ENCODE peak calls at places on chromosomes 3 and 15, in nine cellular contexts. Y, N, U, R, S, K, C, F and V are unnamed samples.

GRCh38 chr3:184563941-184564684 is 2.5 kb downstream of the EPHB3 start:
- DNase-seq in Y (no peak), N (no peak), U (no peak), R (no peak), S (no peak), K (no peak), C (no peak), F (no peak), V (no peak)

GRCh38 chr3:172298247-172298646 is 150.0 kb downstream of the GHSR start:
- DNase-seq in Y (no peak), N (no peak), U (no peak), R (no peak), S (no peak), K (no peak), C (no peak), F (no peak), V (no peak)

GRCh38 chr3:71191031-71191482 is 392.5 kb downstream of the FOXP1 start:
- DNase-seq in Y (no peak), N (no peak), U (no peak), R (no peak), S (no peak), K (no peak), C (no peak), F (no peak), V (no peak)

GRCh38 chr3:9817437-9817836 is 7.4 kb downstream of the TTLL3 start:
- DNase-seq in Y (no peak), N (no peak), U (no peak), R (no peak), S (no peak), K (no peak), C (no peak), F (no peak), V (no peak)

GRCh38 chr15:52558196-52558595 is 10.6 kb downstream of the ARPP19 start:
- DNase-seq in Y (no peak), N (peak; percentile 53), U (peak; percentile 93), R (no peak), S (no peak), K (no peak), C (peak; percentile 32), F (no peak), V (no peak)

GRCh38 chr3:78917541-78917940 is 850.3 kb downstream of the ROBO1 start:
- DNase-seq in Y (no peak), N (no peak), U (no peak), R (no peak), S (no peak), K (no peak), C (no peak), F (no peak), V (no peak)

GRCh38 chr15:73965094-73965729 is 26.9 kb downstream of the STOML1 start:
- DNase-seq in Y (no peak), N (no peak), U (peak; percentile 26), R (no peak), S (no peak), K (peak; percentile 50), C (no peak), F (no peak), V (no peak)

GRCh38 chr3:116770815-116771450 is 61.4 kb downstream of the TUSC7 start:
- DNase-seq in Y (peak; percentile 69), N (peak; percentile 72), U (peak; percentile 51), R (peak; percentile 51), S (peak; percentile 17), K (peak; percentile 71), C (peak; percentile 49), F (peak; percentile 16), V (no peak)

GRCh38 chr3:150890320-150890719 is 14.9 kb downstream of the MINDY4B start:
- DNase-seq in Y (no peak), N (no peak), U (no peak), R (no peak), S (no peak), K (no peak), C (no peak), F (no peak), V (no peak)

GRCh38 chr3:186644683-186645082 is 4.5 kb downstream of the FETUB start:
- DNase-seq in Y (no peak), N (no peak), U (no peak), R (no peak), S (no peak), K (peak; percentile 25), C (no peak), F (no peak), V (no peak)

GRCh38 chr3:100850156-100850555 is 140.9 kb downstream of the TFG start:
- DNase-seq in Y (no peak), N (no peak), U (no peak), R (no peak), S (no peak), K (no peak), C (no peak), F (no peak), V (no peak)

GRCh38 chr3:38554127-38554827 is 58.1 kb downstream of the EXOG start:
- DNase-seq in Y (no peak), N (no peak), U (no peak), R (no peak), S (no peak), K (no peak), C (no peak), F (no peak), V (no peak)

GRCh38 chr3:134308350-134308891 is 57.8 kb upstream of the RYK start:
- DNase-seq in Y (peak; percentile 55), N (peak; percentile 76), U (peak; percentile 53), R (peak; percentile 71), S (peak; percentile 78), K (peak; percentile 81), C (peak; percentile 79), F (peak; percentile 46), V (peak; percentile 53)

GRCh38 chr3:11055496-11055895 is 62.9 kb downstream of the SLC6A1 start:
- DNase-seq in Y (no peak), N (no peak), U (no peak), R (no peak), S (no peak), K (no peak), C (no peak), F (no peak), V (no peak)

GRCh38 chr3:27677554-27677953 is 44.6 kb downstream of the EOMES start:
- DNase-seq in Y (no peak), N (peak; percentile 86), U (no peak), R (peak; percentile 61), S (peak; percentile 54), K (no peak), C (no peak), F (no peak), V (no peak)

GRCh38 chr3:190306026-190306425 is 16.2 kb downstream of the CLDN1 start:
- DNase-seq in Y (no peak), N (no peak), U (peak; percentile 45), R (no peak), S (no peak), K (no peak), C (no peak), F (no peak), V (no peak)

GRCh38 chr15:72358532-72359180 is 17.2 kb downstream of the HEXA start:
- DNase-seq in Y (no peak), N (peak; percentile 44), U (no peak), R (no peak), S (no peak), K (no peak), C (no peak), F (no peak), V (no peak)

GRCh38 chr3:13069495-13069894 is 3.7 kb downstream of the IQSEC1 start:
- DNase-seq in Y (peak; percentile 51), N (no peak), U (peak; percentile 92), R (no peak), S (no peak), K (no peak), C (peak; percentile 80), F (no peak), V (no peak)

GRCh38 chr3:25441234-25441856 is 13.3 kb downstream of the RARB start:
- DNase-seq in Y (no peak), N (no peak), U (peak; percentile 1), R (no peak), S (no peak), K (peak; percentile 52), C (no peak), F (no peak), V (no peak)

GRCh38 chr3:148379763-148380162 is 317.9 kb upstream of the AGTR1 start:
- DNase-seq in Y (peak; percentile 65), N (no peak), U (no peak), R (no peak), S (peak; percentile 41), K (peak; percentile 49), C (peak; percentile 4), F (no peak), V (no peak)

GRCh38 chr3:143135150-143135549 is 15.6 kb downstream of the CHST2 start:
- DNase-seq in Y (no peak), N (no peak), U (no peak), R (peak; percentile 52), S (peak; percentile 89), K (peak; percentile 38), C (no peak), F (no peak), V (no peak)

GRCh38 chr3:125141596-125142417 is 70.7 kb downstream of the SLC12A8 start:
- DNase-seq in Y (peak; percentile 59), N (peak; percentile 71), U (peak; percentile 90), R (no peak), S (no peak), K (peak; percentile 72), C (peak; percentile 79), F (peak; percentile 44), V (peak; percentile 44)

GRCh38 chr3:29758108-29759020 is 477.5 kb downstream of the RBMS3 start:
- DNase-seq in Y (no peak), N (peak; percentile 11), U (no peak), R (no peak), S (no peak), K (no peak), C (no peak), F (no peak), V (no peak)

GRCh38 chr3:9088431-9089353 is 125.4 kb upstream of the RAD18 start:
- DNase-seq in Y (no peak), N (peak; percentile 35), U (no peak), R (no peak), S (no peak), K (no peak), C (no peak), F (no peak), V (no peak)

GRCh38 chr3:151557068-151557467 is 96.2 kb upstream of the IGSF10 start:
- DNase-seq in Y (no peak), N (no peak), U (no peak), R (no peak), S (no peak), K (no peak), C (no peak), F (no peak), V (no peak)

GRCh38 chr3:113660458-113660857 is 36.0 kb downstream of the USF3 start:
- DNase-seq in Y (no peak), N (no peak), U (no peak), R (no peak), S (no peak), K (no peak), C (no peak), F (no peak), V (no peak)